ENCODE peak calls at places on chromosomes 13 and 19, in four cellular contexts. U is ovary; S is WERI-Rb-1; W is CD8-positive, alpha-beta T cell. Y is an unnamed sample.

GRCh38 chr19:32203161-32203560 is 142.2 kb upstream of the ZNF507 start:
- DNase-seq in U (no peak), W (no peak), S (no peak), Y (no peak)

GRCh38 chr19:38880076-38880881 is 2.2 kb upstream of the RINL start:
- DNase-seq in W (no peak), S (no peak), U (no peak), Y (no peak)

GRCh38 chr19:869245-870177 is 10.0 kb downstream of the CFD start:
- DNase-seq in U (peak; percentile 92), W (no peak), S (no peak), Y (peak; percentile 82)

GRCh38 chr19:40717325-40717879 is 490 bp downstream of the ITPKC start:
- DNase-seq in W (no peak), S (peak; percentile 40), U (no peak), Y (no peak)

GRCh38 chr19:53876651-53877224 is 5.3 kb upstream of the PRKCG start:
- DNase-seq in W (no peak), U (no peak), S (no peak), Y (no peak)

GRCh38 chr13:20492641-20493040 is 33.0 kb downstream of the CRYL1 start:
- DNase-seq in S (peak; percentile 48), U (no peak), W (no peak), Y (peak; percentile 46)

GRCh38 chr19:35751839-35752745 is 3.7 kb downstream of the LIN37 start:
- DNase-seq in U (no peak), W (no peak), S (no peak), Y (no peak)

GRCh38 chr19:1009043-1009975 is 9.1 kb downstream of the GRIN3B start:
- DNase-seq in S (no peak), W (no peak), U (peak; percentile 80), Y (no peak)

GRCh38 chr19:19444694-19445155 is 39.2 kb downstream of the GATAD2A start:
- DNase-seq in W (no peak), S (no peak), U (no peak), Y (peak; percentile 35)

GRCh38 chr13:95505976-95506375 is 46.5 kb upstream of the CLDN10 start:
- DNase-seq in W (no peak), U (no peak), S (no peak), Y (no peak)

GRCh38 chr19:30686252-30686762 is 314.1 kb downstream of the ZNF536 start:
- DNase-seq in S (peak; percentile 36), U (no peak), W (no peak), Y (no peak)

GRCh38 chr19:30222428-30222873 is 149.7 kb upstream of the ZNF536 start:
- DNase-seq in U (no peak), W (no peak), S (no peak), Y (no peak)

GRCh38 chr19:679418-680286 is 3.5 kb downstream of the FSTL3 start:
- DNase-seq in S (peak; percentile 44), U (peak; percentile 86), W (no peak), Y (peak; percentile 63)

GRCh38 chr19:1622541-1622940 is 17.3 kb upstream of the UQCR11 start:
- DNase-seq in U (no peak), S (no peak), W (no peak), Y (no peak)

GRCh38 chr13:51523082-51523518 is 61.2 kb upstream of the WDFY2 start:
- DNase-seq in S (no peak), W (no peak), U (no peak), Y (peak; percentile 71)

GRCh38 chr19:48372904-48373303 is 8.7 kb downstream of the SYNGR4 start:
- DNase-seq in U (no peak), W (no peak), S (no peak), Y (peak; percentile 47)

GRCh38 chr19:45250832-45251451 is at the start of gene MARK4:
- DNase-seq in U (peak; percentile 63), W (peak; percentile 17), S (peak; percentile 58), Y (peak; percentile 46)

GRCh38 chr19:3852614-3853254 is 16.1 kb downstream of the ZFR2 start:
- DNase-seq in S (peak; percentile 81), W (no peak), U (no peak), Y (peak; percentile 59)

GRCh38 chr19:50639121-50640112 is at the start of gene SYT3:
- DNase-seq in S (peak; percentile 83), W (peak; percentile 8), U (no peak), Y (no peak)

GRCh38 chr13:105272660-105273631 is 1262.5 kb downstream of the EFNB2 start:
- DNase-seq in W (no peak), S (no peak), U (no peak), Y (no peak)

GRCh38 chr19:7099597-7099921 is 30.1 kb downstream of the ZNF557 start:
- DNase-seq in U (no peak), W (no peak), S (no peak), Y (no peak)

GRCh38 chr13:62320129-62320724 is 904.6 kb upstream of the PCDH20 start:
- DNase-seq in U (no peak), S (no peak), W (no peak), Y (peak; percentile 48)

GRCh38 chr19:46368116-46368515 is 21.2 kb downstream of the PPP5C start:
- DNase-seq in W (no peak), S (peak; percentile 89), U (no peak), Y (no peak)

GRCh38 chr19:42424712-42425131 is 2.5 kb downstream of the LIPE start:
- DNase-seq in U (peak; percentile 37), W (no peak), S (no peak), Y (no peak)

GRCh38 chr19:44512326-44513298 is 12.3 kb upstream of the ZNF180 start:
- DNase-seq in S (peak; percentile 67), W (no peak), U (no peak), Y (peak; percentile 67)

GRCh38 chr13:94433055-94433947 is 46.2 kb downstream of the DCT start:
- DNase-seq in W (no peak), U (no peak), S (peak; percentile 99), Y (peak; percentile 21)

GRCh38 chr19:16078759-16079707 is 2.7 kb downstream of the TPM4 start:
- DNase-seq in S (no peak), W (no peak), U (peak; percentile 80), Y (peak; percentile 94)

GRCh38 chr19:18894254-18895037 is 1.5 kb downstream of the CERS1 start:
- DNase-seq in U (peak; percentile 42), S (no peak), W (no peak), Y (no peak)

GRCh38 chr13:29925457-29925856 is 75.0 kb upstream of the UBL3 start:
- DNase-seq in W (no peak), U (peak; percentile 58), S (no peak), Y (peak; percentile 90)

GRCh38 chr19:18434411-18435184 is 3.3 kb downstream of the ISYNA1 start:
- DNase-seq in W (no peak), S (no peak), U (peak; percentile 57), Y (no peak)

GRCh38 chr19:17076539-17076919 is 952 bp downstream of the MYO9B start:
- DNase-seq in W (no peak), U (no peak), S (no peak), Y (peak; percentile 12)

GRCh38 chr13:37868691-37869505 is 674 bp downstream of the TRPC4 start:
- DNase-seq in U (peak; percentile 14), W (no peak), S (peak; percentile 3), Y (no peak)

GRCh38 chr13:37870489-37870845 is 895 bp upstream of the TRPC4 start:
- DNase-seq in S (no peak), W (no peak), U (no peak), Y (no peak)

GRCh38 chr13:37870895-37871550 is 1.5 kb upstream of the TRPC4 start:
- DNase-seq in U (no peak), W (no peak), S (no peak), Y (peak; percentile 33)

GRCh38 chr13:37869506-37869755 is 141 bp downstream of the TRPC4 start:
- DNase-seq in U (peak; percentile 15), S (no peak), W (no peak), Y (no peak)

DNA sequence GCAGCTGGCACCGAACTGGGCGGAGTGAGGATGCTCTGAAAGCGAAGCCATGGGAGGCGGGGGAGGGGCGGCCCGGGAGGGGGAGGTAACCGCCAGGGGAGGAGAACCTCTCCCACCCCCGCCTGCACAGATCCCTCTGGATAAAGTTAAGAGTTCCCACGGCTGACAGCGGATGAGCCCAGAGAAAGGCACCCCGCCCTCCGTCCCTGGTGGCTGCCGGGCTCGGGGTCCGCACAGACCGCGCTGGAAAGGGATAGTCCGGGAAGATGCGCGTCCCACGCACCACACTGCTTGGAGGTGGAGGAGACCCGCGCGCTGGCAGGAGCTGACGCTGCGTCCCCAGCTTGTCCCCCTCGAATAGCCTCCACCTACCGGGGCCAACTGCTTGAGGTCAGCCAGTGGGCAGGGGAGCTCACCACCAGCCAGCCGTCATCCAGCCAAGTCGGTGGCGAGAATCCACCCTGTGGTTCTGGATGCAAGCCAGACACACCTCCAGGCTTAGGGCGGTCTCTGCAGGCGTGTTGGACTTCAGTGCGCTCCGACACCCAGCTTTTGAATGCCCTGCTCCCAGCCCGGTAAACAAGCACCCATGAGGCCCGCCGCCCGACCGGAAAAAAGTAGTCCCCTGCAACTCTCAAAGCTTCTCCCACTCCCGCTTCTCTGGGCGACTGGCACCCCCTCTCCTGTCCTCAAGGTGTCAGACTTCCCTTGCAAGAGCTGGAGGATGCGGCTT is at the start of gene TRPC4:
- DNase-seq in S (peak; percentile 64), W (no peak), U (peak; percentile 54), Y (peak; percentile 41)
- TF ChIP-seq CTCF in S (peak; percentile 47), W (no peak), U (no peak), Y (peak; percentile 74)

GRCh38 chr19:10797541-10798256 is 38.3 kb downstream of the TMED1 start:
- DNase-seq in U (no peak), S (no peak), W (peak; percentile 71), Y (no peak)
- H3K36me3 ChIP-seq in U (no peaks in the 10 kb centered on the region), S (peaks cover 74% of the 10 kb centered on the region), W (peaks cover 52% of the 10 kb centered on the region), Y (peaks cover 40% of the 10 kb centered on the region)

GRCh38 chr13:27170521-27171243 is 929 bp downstream of the USP12 start:
- DNase-seq in U (peak; percentile 52), S (peak; percentile 73), W (no peak), Y (no peak)

GRCh38 chr13:27168086-27168485 is 3.5 kb downstream of the USP12 start:
- DNase-seq in U (no peak), W (no peak), S (no peak), Y (no peak)

GRCh38 chr13:27170221-27170520 is 1.4 kb downstream of the USP12 start:
- DNase-seq in W (no peak), S (no peak), U (no peak), Y (peak; percentile 72)

GRCh38 chr13:27171244-27171829 is at the start of gene USP12:
- DNase-seq in U (no peak), S (peak; percentile 74), W (no peak), Y (no peak)

GRCh38 chr13:27168870-27169525 is 2.6 kb downstream of the USP12 start:
- DNase-seq in S (no peak), U (no peak), W (no peak), Y (peak; percentile 20)
- H3K4me3 ChIP-seq in S (no peak overlapping the region), U (no peak overlapping the region), W (no peak overlapping the region), Y (no peak overlapping the region)

DNA sequence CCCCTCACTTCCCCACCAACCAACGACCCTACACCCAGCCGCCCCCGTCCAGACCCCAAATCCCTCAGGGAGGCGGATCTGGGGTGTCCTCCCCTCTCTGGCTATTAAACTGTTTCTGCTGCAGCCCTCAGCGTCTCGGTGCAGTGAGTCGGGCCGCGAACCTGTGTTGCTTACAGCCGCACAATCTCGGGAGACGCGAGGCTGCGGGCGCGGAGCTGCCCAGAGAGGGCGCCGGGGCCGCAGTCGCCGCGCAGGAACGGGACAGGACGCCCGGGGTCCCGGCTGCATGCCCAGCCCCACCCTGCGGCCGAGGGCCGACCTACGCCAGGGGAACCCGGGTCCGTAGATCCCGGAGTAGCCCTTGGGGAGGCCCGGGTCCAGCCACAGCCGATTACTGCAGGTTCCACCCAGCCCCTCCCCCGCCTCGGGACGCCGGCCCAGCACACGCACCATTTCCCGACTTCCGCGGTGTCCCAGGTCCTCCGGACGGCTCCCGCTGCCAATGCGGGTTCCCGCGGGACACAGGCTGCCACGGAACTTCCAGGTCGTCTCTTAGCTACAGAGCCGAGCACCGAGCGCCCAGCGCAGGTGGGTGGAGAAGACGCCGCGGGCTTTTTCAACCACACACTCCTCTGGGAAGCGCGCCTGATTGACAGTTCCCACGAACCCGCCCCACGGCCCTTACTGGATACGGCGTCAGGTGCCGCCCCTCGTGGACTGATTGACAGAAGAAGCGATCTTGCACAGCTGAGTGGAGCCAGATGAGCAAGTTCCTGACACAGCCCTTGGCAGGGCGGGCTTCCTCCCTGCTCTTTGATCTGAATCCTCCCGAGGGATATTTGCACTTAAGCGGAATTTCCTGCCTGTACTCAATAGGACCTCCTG is at the start of gene ZNF799:
- DNase-seq in W (peak; percentile 38), U (peak; percentile 96), S (peak; percentile 98), Y (peak; percentile 95)
- TF ChIP-seq CTCF in W (no peak), U (no peak), S (peak; percentile 6), Y (peak; percentile 6)